ENCODE peak calls at places on chromosomes 13 and 19, in nine cellular contexts. L is psoas muscle; Z is aorta; F is neural progenitor cell; Q is cardiac muscle cell; R is uterus; N is astrocyte; B is CD4-positive, alpha-beta T cell; A is left ventricle myocardium inferior. V is an unnamed sample.
A peak's percentile ranks its signal among the peaks of the same experiment; 100 is the strongest.

GRCh38 chr13:30000373-30000770 is 150.0 kb upstream of the UBL3 start:
- DNase-seq in L (no peak), Z (no peak), F (no peak), Q (no peak), R (no peak), N (no peak), B (no peak), A (no peak), V (no peak)

GRCh38 chr13:98570929-98571372 is 6.0 kb downstream of the STK24 start:
- DNase-seq in L (no peak), Z (no peak), F (no peak), Q (no peak), R (peak; percentile 34), N (peak; percentile 34), B (no peak), A (no peak), V (no peak)

GRCh38 chr19:23440207-23440606 is 44.9 kb upstream of the ZNF91 start:
- DNase-seq in L (no peak), Z (no peak), F (no peak), Q (no peak), R (no peak), N (no peak), B (no peak), A (no peak), V (no peak)

GRCh38 chr19:14476663-14477401 is 1.7 kb upstream of the PTGER1 start:
- DNase-seq in L (peak; percentile 49), Z (peak; percentile 78), F (no peak), Q (peak; percentile 57), R (peak; percentile 47), N (peak; percentile 68), B (no peak), A (no peak), V (peak; percentile 39)

GRCh38 chr19:53365899-53366493 is 491 bp downstream of the ZNF525 start:
- DNase-seq in L (peak; percentile 14), Z (no peak), F (peak; percentile 66), Q (peak; percentile 54), R (no peak), N (peak; percentile 0), B (peak; percentile 16), A (peak; percentile 15), V (no peak)

GRCh38 chr13:81001828-81002385 is 661.0 kb upstream of the SPRY2 start:
- DNase-seq in L (no peak), Z (no peak), F (no peak), Q (no peak), R (no peak), N (peak; percentile 5), B (no peak), A (no peak), V (no peak)

GRCh38 chr13:72456486-72456885 is 270.9 kb downstream of the MZT1 start:
- DNase-seq in L (no peak), Z (no peak), F (no peak), Q (no peak), R (no peak), N (no peak), B (no peak), A (no peak), V (no peak)

GRCh38 chr19:50646074-50646807 is 3.0 kb upstream of the C19orf81 start:
- DNase-seq in L (no peak), Z (no peak), F (no peak), Q (no peak), R (no peak), N (no peak), B (no peak), A (no peak), V (no peak)

GRCh38 chr19:6232567-6232966 is 47.2 kb downstream of the MLLT1 start:
- DNase-seq in L (peak; percentile 35), Z (peak; percentile 39), F (no peak), Q (no peak), R (no peak), N (peak; percentile 93), B (no peak), A (no peak), V (no peak)

GRCh38 chr13:63700366-63700765 is 2284.7 kb upstream of the PCDH20 start:
- DNase-seq in L (no peak), Z (no peak), F (no peak), Q (no peak), R (no peak), N (no peak), B (no peak), A (no peak), V (no peak)

GRCh38 chr19:45010306-45010705 is 9.0 kb downstream of the RELB start:
- DNase-seq in L (no peak), Z (no peak), F (no peak), Q (no peak), R (no peak), N (no peak), B (no peak), A (no peak), V (no peak)

GRCh38 chr19:2974342-2974932 is 2.9 kb upstream of the TLE6 start:
- DNase-seq in L (no peak), Z (no peak), F (peak; percentile 36), Q (no peak), R (peak; percentile 84), N (peak; percentile 13), B (no peak), A (peak; percentile 50), V (no peak)

GRCh38 chr19:43779147-43779819 is 1.5 kb downstream of the KCNN4 start:
- DNase-seq in L (no peak), Z (no peak), F (no peak), Q (no peak), R (no peak), N (no peak), B (no peak), A (peak; percentile 36), V (no peak)

GRCh38 chr13:97298816-97299215 is 76.7 kb downstream of the MBNL2 start:
- DNase-seq in L (no peak), Z (no peak), F (no peak), Q (no peak), R (no peak), N (no peak), B (no peak), A (no peak), V (no peak)

GRCh38 chr13:84649853-84650252 is 767.6 kb upstream of the SLITRK1 start:
- DNase-seq in L (no peak), Z (no peak), F (no peak), Q (no peak), R (no peak), N (no peak), B (no peak), A (no peak), V (no peak)

GRCh38 chr19:3409346-3410064 is 43.1 kb downstream of the NFIC start:
- DNase-seq in L (peak; percentile 91), Z (peak; percentile 79), F (no peak), Q (peak; percentile 80), R (peak; percentile 80), N (no peak), B (no peak), A (peak; percentile 82), V (no peak)

GRCh38 chr13:27821566-27821965 is 29.3 kb downstream of the GSX1 start:
- DNase-seq in L (no peak), Z (no peak), F (peak; percentile 74), Q (no peak), R (no peak), N (no peak), B (no peak), A (no peak), V (no peak)
- H3K27ac ChIP-seq in L (no peak overlapping the region), Z (no peak overlapping the region), F (no peak overlapping the region), Q (no peak overlapping the region), R (no peak overlapping the region), N (no peak overlapping the region), B (no peak overlapping the region), A (no peak overlapping the region), V (no peak overlapping the region)

DNA sequence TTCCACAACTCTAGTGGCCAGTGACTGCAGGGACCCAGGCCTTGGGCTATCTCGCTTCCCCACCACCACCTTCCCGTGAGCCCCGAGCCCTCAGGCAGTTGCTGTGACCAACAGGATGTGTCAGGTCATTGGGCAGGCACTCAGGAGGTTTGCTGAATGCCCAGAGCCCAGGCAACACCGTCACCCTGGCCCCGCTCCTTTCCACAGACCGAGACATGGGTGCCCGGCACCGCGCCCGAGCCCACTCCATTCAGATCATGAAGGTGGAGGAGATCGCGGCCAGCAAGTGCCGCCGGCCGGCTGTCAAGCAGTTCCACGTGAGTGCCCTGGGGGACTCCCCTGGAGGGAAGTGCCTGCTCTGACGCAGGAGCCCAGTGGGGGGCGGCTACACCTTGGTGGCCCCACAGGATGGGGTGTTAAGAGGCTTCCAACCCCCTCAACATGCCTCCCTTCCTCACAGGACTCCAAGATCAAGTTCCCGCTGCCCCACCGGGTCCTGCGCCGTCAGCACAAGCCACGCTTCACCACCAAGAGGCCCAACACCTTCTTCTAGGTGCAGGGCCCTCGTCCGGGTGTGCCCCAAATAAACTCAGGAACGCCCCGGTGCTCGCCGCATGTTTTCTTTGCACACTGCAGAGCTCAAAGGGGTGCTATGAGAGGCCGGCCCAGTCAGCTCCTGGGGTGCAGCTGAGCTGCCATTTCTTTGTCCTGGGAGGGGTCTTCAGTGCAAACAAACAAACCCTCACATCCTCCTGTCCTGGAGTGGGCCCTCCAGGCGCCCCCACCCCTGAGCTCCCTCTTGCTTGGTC is 3.2 kb downstream of the RPL18A start:
- DNase-seq in L (no peak), Z (no peak), F (no peak), Q (no peak), R (no peak), N (no peak), B (no peak), A (no peak), V (no peak)
- H3K27ac ChIP-seq in L (peak overlapping the region; percentile 99), Z (no peak overlapping the region), F (no peak overlapping the region), Q (no peak overlapping the region), R (no peak overlapping the region), N (no peak overlapping the region), B (no peak overlapping the region), A (peak overlapping the region; percentile 50), V (peak overlapping the region; percentile 74)

DNA sequence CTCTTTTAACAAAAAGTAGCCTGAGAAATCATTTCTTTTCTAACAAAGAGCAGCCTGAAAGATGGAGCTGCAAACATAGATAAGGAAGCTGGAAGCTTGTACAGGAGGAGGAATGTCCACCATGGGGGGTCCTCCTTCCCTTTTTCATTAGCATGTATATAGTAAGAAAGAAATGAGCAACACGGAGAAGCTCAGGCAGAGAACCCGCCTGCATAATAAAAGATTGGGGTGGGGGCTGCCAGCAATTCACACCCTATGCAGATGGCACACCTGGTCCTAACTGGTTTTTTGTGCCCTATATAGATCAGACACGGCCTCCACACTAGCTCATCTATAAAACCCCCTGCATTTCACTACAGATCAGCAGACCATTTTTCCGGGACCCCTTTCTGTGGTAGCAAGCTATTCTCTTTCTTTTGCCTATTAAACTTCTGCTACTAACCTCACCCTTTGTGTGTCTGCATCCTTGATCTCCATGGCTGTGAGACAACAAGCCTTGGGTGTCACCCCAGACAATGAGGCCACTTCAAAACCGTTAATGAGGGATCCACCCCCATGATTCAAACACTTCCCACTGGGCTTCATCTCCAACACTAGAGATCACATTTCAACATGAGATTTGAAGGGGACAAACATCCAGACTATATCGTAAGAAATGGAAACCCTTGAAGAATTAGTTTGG is 167.5 kb upstream of the FREM2 start:
- DNase-seq in L (no peak), Z (no peak), F (no peak), Q (no peak), R (no peak), N (no peak), B (no peak), A (no peak), V (no peak)
- H3K27ac ChIP-seq in L (no peak overlapping the region), Z (no peak overlapping the region), F (no peak overlapping the region), Q (no peak overlapping the region), R (no peak overlapping the region), N (no peak overlapping the region), B (no peak overlapping the region), A (no peak overlapping the region), V (no peak overlapping the region)

GRCh38 chr19:1205114-1206062 is at the start of gene STK11:
- DNase-seq in L (peak; percentile 100), Z (peak; percentile 100), F (peak; percentile 99), Q (peak; percentile 98), R (peak; percentile 98), N (peak; percentile 88), B (peak; percentile 99), A (peak; percentile 100), V (peak; percentile 83)

GRCh38 chr19:1199531-1199930 is 6.0 kb upstream of the STK11 start:
- DNase-seq in L (no peak), Z (no peak), F (no peak), Q (no peak), R (no peak), N (no peak), B (no peak), A (no peak), V (no peak)
- H3K27ac ChIP-seq in L (no peak overlapping the region), Z (no peak overlapping the region), F (no peak overlapping the region), Q (no peak overlapping the region), R (no peak overlapping the region), N (no peak overlapping the region), B (no peak overlapping the region), A (no peak overlapping the region), V (no peak overlapping the region)

V was measured in epithelial cell of prostate.